ENCODE peak calls at places on chromosome 12, in five cellular contexts. L, U, X, Z and F are unnamed samples.

GRCh38 chr12:60415361-60415760 is 819.5 kb downstream of the SLC16A7 start:
- DNase-seq in X (peak; percentile 73), Z (no peak), L (no peak), U (no peak), F (no peak)

GRCh38 chr12:59055204-59055839 is 135.0 kb upstream of the LRIG3 start:
- DNase-seq in Z (no peak), U (no peak), X (peak; percentile 75), L (no peak), F (peak; percentile 86)

GRCh38 chr12:20624718-20625117 is 70.4 kb upstream of the SLCO1C1 start:
- DNase-seq in L (no peak), U (no peak), X (peak; percentile 36), Z (peak; percentile 51), F (no peak)

GRCh38 chr12:55847603-55848329 is 5.0 kb upstream of the MMP19 start:
- DNase-seq in L (peak; percentile 26), Z (no peak), X (peak; percentile 100), U (no peak), F (peak; percentile 59)

GRCh38 chr12:102659200-102659911 is 179.0 kb upstream of the IGF1 start:
- DNase-seq in L (no peak), X (no peak), U (no peak), Z (no peak), F (no peak)

GRCh38 chr12:3606101-3606500 is 115.1 kb downstream of the PRMT8 start:
- DNase-seq in U (no peak), X (no peak), L (no peak), Z (no peak), F (no peak)

GRCh38 chr12:7162691-7163114 is 26.8 kb upstream of the PEX5 start:
- DNase-seq in Z (peak; percentile 34), U (peak; percentile 17), L (peak; percentile 24), X (no peak), F (peak; percentile 13)

GRCh38 chr12:121537814-121538698 is 42.8 kb downstream of the KDM2B start:
- DNase-seq in L (no peak), U (no peak), X (no peak), Z (peak; percentile 62), F (no peak)

GRCh38 chr12:120381752-120382419 is 12.9 kb upstream of the MSI1 start:
- DNase-seq in U (no peak), Z (no peak), L (no peak), X (peak; percentile 47), F (no peak)

GRCh38 chr12:130428116-130428515 is 90.4 kb downstream of the PIWIL1 start:
- DNase-seq in L (no peak), X (no peak), Z (peak; percentile 63), U (no peak), F (no peak)

GRCh38 chr12:103169-103981 is 36.8 kb downstream of the IQSEC3 start:
- DNase-seq in U (no peak), Z (no peak), L (no peak), X (no peak), F (no peak)

GRCh38 chr12:90253142-90253541 is 544.5 kb upstream of the ATP2B1 start:
- DNase-seq in L (no peak), U (no peak), Z (no peak), X (no peak), F (no peak)

GRCh38 chr12:46153267-46153872 is 115.5 kb downstream of the SLC38A1 start:
- DNase-seq in L (no peak), U (no peak), X (no peak), Z (no peak), F (no peak)

GRCh38 chr12:47981496-47982260 is 18.3 kb downstream of the TMEM106C start:
- DNase-seq in Z (no peak), L (no peak), X (no peak), U (no peak), F (no peak)